ENCODE peak calls at places on chromosome 13, in four cellular contexts. One of them, this sample, is unnamed.

GRCh38 chr13:95896302-95896701 is 156.9 kb downstream of the UGGT2 start:
- DNase-seq in GM12878: no peak
- DNase-seq in colonic mucosa: no peak
- DNase-seq in neural progenitor cell: no peak
- DNase-seq in this sample: no peak

GRCh38 chr13:19089315-19089714 is 92.3 kb downstream of the TUBA3C start:
- DNase-seq in colonic mucosa: no peak
- DNase-seq in neural progenitor cell: no peak
- DNase-seq in GM12878: no peak
- DNase-seq in this sample: no peak

GRCh38 chr13:100234524-100235136 is 145.7 kb downstream of the PCCA start:
- DNase-seq in colonic mucosa: no peak
- DNase-seq in GM12878: no peak
- DNase-seq in neural progenitor cell: no peak
- DNase-seq in this sample: no peak

GRCh38 chr13:110524484-110525254 is 36.9 kb downstream of the RAB20 start:
- DNase-seq in neural progenitor cell: no peak
- DNase-seq in colonic mucosa: peak
- DNase-seq in GM12878: no peak
- DNase-seq in this sample: no peak

GRCh38 chr13:113547248-113547971 is 37.1 kb upstream of the TFDP1 start:
- DNase-seq in colonic mucosa: peak
- DNase-seq in neural progenitor cell: no peak
- DNase-seq in GM12878: no peak
- DNase-seq in this sample: no peak

GRCh38 chr13:60627071-60627686 is 230.2 kb downstream of the TDRD3 start:
- DNase-seq in GM12878: no peak
- DNase-seq in neural progenitor cell: peak
- DNase-seq in colonic mucosa: no peak
- DNase-seq in this sample: no peak

GRCh38 chr13:26473571-26474230 is 83.8 kb upstream of the WASF3 start:
- DNase-seq in neural progenitor cell: no peak
- DNase-seq in GM12878: no peak
- DNase-seq in colonic mucosa: no peak
- DNase-seq in this sample: no peak

GRCh38 chr13:103222683-103223082 is 156.5 kb upstream of the SLC10A2 start:
- DNase-seq in GM12878: no peak
- DNase-seq in colonic mucosa: no peak
- DNase-seq in neural progenitor cell: no peak
- DNase-seq in this sample: peak

GRCh38 chr13:113839536-113840204 is 24.2 kb downstream of the GAS6 start:
- DNase-seq in neural progenitor cell: no peak
- DNase-seq in GM12878: no peak
- DNase-seq in colonic mucosa: peak
- DNase-seq in this sample: no peak

GRCh38 chr13:24627864-24628418 is 52.3 kb upstream of the ATP12A start:
- DNase-seq in colonic mucosa: peak
- DNase-seq in neural progenitor cell: no peak
- DNase-seq in GM12878: no peak
- DNase-seq in this sample: no peak

DNA sequence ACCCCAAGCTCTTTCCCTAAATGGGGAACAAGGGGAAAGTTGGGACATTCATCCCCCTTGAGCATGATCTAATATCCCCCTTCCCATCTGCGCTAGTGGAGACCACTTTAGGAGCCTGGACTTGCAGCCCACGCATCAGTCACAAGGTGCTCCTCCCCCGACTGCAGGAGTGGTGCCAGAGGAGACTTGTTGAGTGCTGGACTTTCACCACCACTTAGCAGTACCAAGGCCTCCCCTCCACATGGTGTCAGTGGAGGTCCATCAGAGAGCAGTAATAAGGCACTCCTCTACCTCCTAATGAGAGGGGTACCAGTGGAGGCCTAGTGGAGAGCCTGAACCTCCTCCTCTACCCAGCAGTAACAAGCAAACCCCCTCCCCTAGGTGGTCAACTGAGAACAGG is 22.5 kb downstream of the CAB39L start:
- DNase-seq in GM12878: peak
- DNase-seq in colonic mucosa: no peak
- DNase-seq in neural progenitor cell: peak
- DNase-seq in this sample: no peak
- TF ChIP-seq CTCF in GM12878: peak
- TF ChIP-seq CTCF in colonic mucosa: no peak
- TF ChIP-seq CTCF in neural progenitor cell: peak
- TF ChIP-seq CTCF in this sample: no peak

DNA sequence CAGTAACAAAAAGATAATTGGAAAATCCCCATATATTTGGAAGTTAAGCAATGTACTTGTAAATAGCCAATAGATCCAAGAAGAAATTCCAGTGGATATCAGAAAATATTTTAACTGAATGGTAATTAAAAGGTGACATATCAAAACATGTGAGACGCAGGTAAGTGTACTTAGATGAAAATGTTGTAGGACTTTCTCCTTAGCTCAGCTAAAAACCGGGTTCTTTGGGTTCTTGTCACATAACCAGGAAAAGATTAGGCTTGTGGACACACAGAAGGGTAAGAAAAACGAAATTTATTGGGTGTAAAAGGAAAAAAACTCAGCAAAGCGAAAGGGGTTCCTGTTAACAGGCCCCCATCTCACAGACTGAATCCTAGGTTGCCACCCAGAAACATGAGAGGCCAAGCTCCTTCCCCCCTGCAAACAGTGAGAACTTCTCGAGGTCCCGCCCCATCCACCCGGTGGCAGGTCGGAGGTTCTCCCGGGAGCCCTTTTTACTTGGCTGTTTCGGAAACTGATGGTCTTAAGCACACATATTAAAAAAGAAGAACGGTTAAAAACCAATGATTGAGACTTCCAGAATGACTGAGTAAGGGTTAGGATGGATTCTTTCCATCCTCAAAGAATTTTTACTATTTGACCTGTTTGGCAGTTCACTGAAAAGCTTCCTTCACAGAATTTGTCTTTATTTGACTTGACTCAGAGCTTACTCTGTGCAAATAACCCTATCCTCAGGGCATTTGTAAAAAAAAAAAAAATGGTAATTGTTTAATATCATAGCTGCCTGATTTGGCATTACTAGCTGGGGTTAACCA is 3.1 kb upstream of the CCDC70 start:
- DNase-seq in colonic mucosa: no peak
- DNase-seq in GM12878: no peak
- DNase-seq in neural progenitor cell: peak
- DNase-seq in this sample: no peak
- H3K9ac ChIP-seq in colonic mucosa: no peak
- H3K9ac ChIP-seq in GM12878: no peak
- H3K9ac ChIP-seq in neural progenitor cell: no peak
- H3K9ac ChIP-seq in this sample: no peak

GRCh38 chr13:51825165-51825592 is 19.8 kb downstream of the TMEM272 start:
- DNase-seq in colonic mucosa: no peak
- DNase-seq in neural progenitor cell: no peak
- DNase-seq in GM12878: no peak
- DNase-seq in this sample: no peak
- H3K4me3 ChIP-seq in colonic mucosa: no peak
- H3K4me3 ChIP-seq in neural progenitor cell: no peak
- H3K4me3 ChIP-seq in GM12878: no peak
- H3K4me3 ChIP-seq in this sample: no peak

GRCh38 chr13:43470610-43471009 is 316.2 kb downstream of the ENOX1 start:
- DNase-seq in colonic mucosa: no peak
- DNase-seq in neural progenitor cell: no peak
- DNase-seq in GM12878: no peak
- DNase-seq in this sample: no peak

GRCh38 chr13:43473437-43473836 is 313.3 kb downstream of the ENOX1 start:
- DNase-seq in colonic mucosa: no peak
- DNase-seq in neural progenitor cell: no peak
- DNase-seq in GM12878: no peak
- DNase-seq in this sample: no peak

GRCh38 chr13:43475135-43475534 is 311.6 kb downstream of the ENOX1 start:
- DNase-seq in colonic mucosa: no peak
- DNase-seq in neural progenitor cell: no peak
- DNase-seq in GM12878: no peak
- DNase-seq in this sample: no peak

GRCh38 chr13:43472344-43472743 is 314.4 kb downstream of the ENOX1 start:
- DNase-seq in GM12878: no peak
- DNase-seq in neural progenitor cell: no peak
- DNase-seq in colonic mucosa: no peak
- DNase-seq in this sample: no peak

DNA sequence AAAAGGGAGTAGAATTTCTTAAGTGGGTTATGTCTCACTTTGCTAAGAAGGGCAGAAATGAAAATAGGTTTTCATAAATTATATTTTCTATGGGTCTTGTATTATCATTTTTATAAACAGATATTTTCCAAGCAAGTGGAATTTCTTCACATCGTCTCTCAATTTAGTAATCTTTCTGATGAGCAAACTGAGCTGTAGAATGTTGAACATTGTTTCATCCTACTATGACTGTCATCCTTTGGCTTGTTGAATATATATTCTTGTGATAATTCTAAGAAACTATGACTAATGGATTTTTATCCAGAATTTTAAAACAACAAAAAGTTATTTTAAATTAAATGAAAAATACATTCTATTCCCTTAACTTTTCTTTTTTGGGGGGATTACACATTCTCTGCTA is 313.8 kb downstream of the ENOX1 start:
- DNase-seq in neural progenitor cell: no peak
- DNase-seq in colonic mucosa: no peak
- DNase-seq in GM12878: no peak
- DNase-seq in this sample: no peak
- TF ChIP-seq CTCF in neural progenitor cell: no peak
- TF ChIP-seq CTCF in colonic mucosa: no peak
- TF ChIP-seq CTCF in GM12878: no peak
- TF ChIP-seq CTCF in this sample: no peak

GRCh38 chr13:97366172-97366688 is 67.7 kb upstream of the RAP2A start:
- DNase-seq in colonic mucosa: no peak
- DNase-seq in neural progenitor cell: no peak
- DNase-seq in GM12878: no peak
- DNase-seq in this sample: no peak

GRCh38 chr13:97364827-97365226 is 69.1 kb upstream of the RAP2A start:
- DNase-seq in GM12878: no peak
- DNase-seq in neural progenitor cell: no peak
- DNase-seq in colonic mucosa: no peak
- DNase-seq in this sample: no peak

GRCh38 chr13:97369269-97369893 is 64.6 kb upstream of the RAP2A start:
- DNase-seq in neural progenitor cell: no peak
- DNase-seq in GM12878: no peak
- DNase-seq in colonic mucosa: no peak
- DNase-seq in this sample: no peak

GRCh38 chr13:97367427-97367826 is 66.5 kb upstream of the RAP2A start:
- DNase-seq in neural progenitor cell: peak
- DNase-seq in colonic mucosa: no peak
- DNase-seq in GM12878: no peak
- DNase-seq in this sample: no peak

DNA sequence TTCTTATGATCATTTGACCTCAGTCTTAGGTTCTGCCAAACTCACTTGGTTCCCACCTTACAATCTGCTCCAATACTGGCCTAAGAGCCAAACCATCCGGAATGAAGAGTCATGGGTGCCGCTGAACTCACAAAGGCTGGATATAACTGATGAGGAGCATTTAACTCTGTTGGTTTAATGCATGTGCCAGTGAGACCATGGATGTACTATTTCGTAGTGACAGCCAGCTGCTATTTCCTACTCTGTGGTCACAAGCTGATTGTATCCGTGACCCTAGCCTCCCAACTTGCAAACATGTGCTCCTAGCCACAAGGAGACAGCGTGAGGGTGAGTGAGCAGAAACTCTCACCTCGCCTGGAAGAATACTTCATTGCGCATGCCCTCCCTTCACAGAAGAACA is 67.0 kb upstream of the RAP2A start:
- DNase-seq in colonic mucosa: no peak
- DNase-seq in GM12878: no peak
- DNase-seq in neural progenitor cell: no peak
- DNase-seq in this sample: no peak
- H3K9ac ChIP-seq in colonic mucosa: no peak
- H3K9ac ChIP-seq in GM12878: no peak
- H3K9ac ChIP-seq in neural progenitor cell: no peak
- H3K9ac ChIP-seq in this sample: no peak

GRCh38 chr13:32733685-32734084 is 147.4 kb downstream of the PDS5B start:
- DNase-seq in neural progenitor cell: no peak
- DNase-seq in colonic mucosa: no peak
- DNase-seq in GM12878: no peak
- DNase-seq in this sample: peak

GRCh38 chr13:32728327-32728726 is 142.1 kb downstream of the PDS5B start:
- DNase-seq in GM12878: no peak
- DNase-seq in colonic mucosa: no peak
- DNase-seq in neural progenitor cell: peak
- DNase-seq in this sample: no peak

GRCh38 chr13:32734511-32734910 is 148.3 kb downstream of the PDS5B start:
- DNase-seq in neural progenitor cell: no peak
- DNase-seq in GM12878: no peak
- DNase-seq in colonic mucosa: no peak
- DNase-seq in this sample: peak

GRCh38 chr13:32731074-32731473 is 144.8 kb downstream of the PDS5B start:
- DNase-seq in GM12878: no peak
- DNase-seq in neural progenitor cell: no peak
- DNase-seq in colonic mucosa: no peak
- DNase-seq in this sample: no peak

DNA sequence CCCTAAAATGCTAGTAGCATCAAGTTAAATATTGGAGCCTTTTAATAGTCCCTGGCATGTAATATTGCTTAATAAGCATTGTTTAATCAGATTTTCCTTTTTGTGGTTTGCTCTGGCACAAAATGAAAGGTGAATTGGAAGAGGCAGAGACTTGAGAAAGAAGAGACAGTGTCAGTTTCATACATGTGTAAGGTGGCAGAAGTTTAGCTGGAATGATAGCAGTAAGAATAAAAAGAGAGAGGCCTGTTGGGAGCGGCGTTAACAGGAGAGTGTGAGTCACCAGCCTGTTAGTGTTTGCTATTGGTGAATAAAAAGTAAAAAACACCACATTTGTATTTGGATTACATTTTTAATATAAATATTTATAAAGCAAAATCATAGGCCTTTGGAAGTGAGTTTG is 145.3 kb downstream of the PDS5B start:
- DNase-seq in GM12878: no peak
- DNase-seq in neural progenitor cell: no peak
- DNase-seq in colonic mucosa: no peak
- DNase-seq in this sample: no peak
- H3K4me3 ChIP-seq in GM12878: no peak
- H3K4me3 ChIP-seq in neural progenitor cell: no peak
- H3K4me3 ChIP-seq in colonic mucosa: no peak
- H3K4me3 ChIP-seq in this sample: no peak

GRCh38 chr13:92901739-92902138 is 324.9 kb upstream of the GPC6 start:
- DNase-seq in colonic mucosa: no peak
- DNase-seq in neural progenitor cell: no peak
- DNase-seq in GM12878: no peak
- DNase-seq in this sample: no peak

GRCh38 chr13:92900455-92900854 is 326.2 kb upstream of the GPC6 start:
- DNase-seq in colonic mucosa: no peak
- DNase-seq in GM12878: no peak
- DNase-seq in neural progenitor cell: no peak
- DNase-seq in this sample: no peak

DNA sequence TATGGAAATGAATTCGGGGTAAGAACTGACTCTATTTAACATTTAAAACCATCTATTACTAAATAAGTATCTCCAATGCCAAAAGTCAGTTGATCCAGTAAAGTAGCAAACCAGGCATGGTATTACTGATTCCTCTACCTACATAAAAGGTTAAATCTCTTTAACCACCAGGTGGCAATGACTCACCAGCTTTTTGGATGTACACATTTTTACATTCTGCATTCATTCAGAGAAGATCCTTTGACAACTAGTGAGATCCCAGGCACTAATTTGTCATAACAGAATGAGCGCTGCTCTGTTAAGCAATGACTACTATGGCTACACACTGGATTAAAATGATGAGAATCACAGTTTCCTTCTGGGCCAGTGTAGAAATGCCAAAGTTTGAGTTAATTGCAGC is 329.8 kb upstream of the GPC6 start:
- DNase-seq in neural progenitor cell: peak
- DNase-seq in colonic mucosa: no peak
- DNase-seq in GM12878: no peak
- DNase-seq in this sample: no peak
- TF ChIP-seq CTCF in neural progenitor cell: peak
- TF ChIP-seq CTCF in colonic mucosa: no peak
- TF ChIP-seq CTCF in GM12878: no peak
- TF ChIP-seq CTCF in this sample: no peak

This sample was measured in keratinocyte.